ENCODE peak calls at places on chromosome 1, in ten cellular contexts. V, L, Q, G, B, Z, Y, X, P and J are unnamed samples.

GRCh38 chr1:74425669-74426068 is 86.7 kb downstream of the LRRC53 start:
- DNase-seq in V (no peak), L (no peak), Q (no peak), G (no peak), B (no peak), Z (no peak), Y (no peak), X (no peak), P (peak), J (no peak)

GRCh38 chr1:212583643-212584042 is 24.9 kb upstream of the ATF3 start:
- DNase-seq in V (no peak), L (no peak), Q (no peak), G (no peak), B (no peak), Z (no peak), Y (no peak), X (no peak), P (no peak), J (no peak)

GRCh38 chr1:214216031-214216430 is 64.9 kb upstream of the SMYD2 start:
- DNase-seq in V (no peak), L (no peak), Q (no peak), G (no peak), B (no peak), Z (no peak), Y (no peak), X (no peak), P (no peak), J (no peak)

GRCh38 chr1:117188268-117189108 is 22.2 kb downstream of the VTCN1 start:
- DNase-seq in V (no peak), L (no peak), Q (no peak), G (no peak), B (no peak), Z (no peak), Y (no peak), X (no peak), P (peak), J (no peak)

GRCh38 chr1:116986531-116987255 is 14.9 kb upstream of the CD101 start:
- DNase-seq in V (no peak), L (no peak), Q (no peak), G (no peak), B (no peak), Z (peak), Y (no peak), X (no peak), P (no peak), J (no peak)

GRCh38 chr1:176450526-176450925 is 12.4 kb upstream of the PAPPA2 start:
- DNase-seq in V (no peak), L (no peak), Q (no peak), G (no peak), B (no peak), Z (no peak), Y (no peak), X (no peak), P (no peak), J (no peak)

GRCh38 chr1:247681288-247681897 is 1.9 kb upstream of the OR13G1 start:
- DNase-seq in V (peak), L (no peak), Q (peak), G (no peak), B (peak), Z (peak), Y (peak), X (no peak), P (peak), J (no peak)

GRCh38 chr1:202034683-202035462 is 24.5 kb downstream of the ELF3 start:
- DNase-seq in V (peak), L (peak), Q (peak), G (peak), B (peak), Z (peak), Y (peak), X (peak), P (peak), J (peak)

GRCh38 chr1:180927348-180927747 is 14.7 kb downstream of the KIAA1614 start:
- DNase-seq in V (no peak), L (no peak), Q (no peak), G (no peak), B (no peak), Z (no peak), Y (no peak), X (peak), P (no peak), J (no peak)

GRCh38 chr1:18569811-18570545 is 60.7 kb upstream of the PAX7 start:
- DNase-seq in V (no peak), L (no peak), Q (peak), G (no peak), B (no peak), Z (peak), Y (no peak), X (no peak), P (no peak), J (no peak)

GRCh38 chr1:205346956-205347574 is 9.7 kb downstream of the KLHDC8A start:
- DNase-seq in V (no peak), L (no peak), Q (no peak), G (no peak), B (no peak), Z (no peak), Y (no peak), X (no peak), P (no peak), J (no peak)

GRCh38 chr1:52403566-52404115 is 582 bp downstream of the ORC1 start:
- DNase-seq in V (peak), L (no peak), Q (no peak), G (no peak), B (no peak), Z (no peak), Y (no peak), X (no peak), P (peak), J (no peak)

GRCh38 chr1:46187106-46187869 is 10.9 kb downstream of the POMGNT1 start:
- DNase-seq in V (peak), L (no peak), Q (peak), G (no peak), B (no peak), Z (no peak), Y (no peak), X (no peak), P (no peak), J (no peak)

GRCh38 chr1:242139437-242139836 is 140.5 kb upstream of the MAP1LC3C start:
- DNase-seq in V (no peak), L (no peak), Q (no peak), G (no peak), B (no peak), Z (no peak), Y (no peak), X (no peak), P (no peak), J (no peak)

GRCh38 chr1:172343246-172344099 is 77.0 kb upstream of the C1orf105 start:
- DNase-seq in V (no peak), L (no peak), Q (no peak), G (no peak), B (no peak), Z (no peak), Y (no peak), X (no peak), P (peak), J (no peak)

GRCh38 chr1:244100691-244101453 is 49.8 kb downstream of the ZBTB18 start:
- DNase-seq in V (no peak), L (no peak), Q (no peak), G (no peak), B (no peak), Z (no peak), Y (no peak), X (no peak), P (peak), J (no peak)

GRCh38 chr1:226466301-226466700 is 58.4 kb upstream of the PARP1 start:
- DNase-seq in V (no peak), L (no peak), Q (no peak), G (no peak), B (no peak), Z (no peak), Y (no peak), X (no peak), P (no peak), J (no peak)

GRCh38 chr1:85847356-85847755 is 139.1 kb upstream of the ZNHIT6 start:
- DNase-seq in V (no peak), L (no peak), Q (no peak), G (no peak), B (no peak), Z (no peak), Y (no peak), X (no peak), P (no peak), J (no peak)

GRCh38 chr1:245683377-245683716 is 528.6 kb downstream of the KIF26B start:
- DNase-seq in V (no peak), L (no peak), Q (peak), G (no peak), B (no peak), Z (no peak), Y (no peak), X (no peak), P (no peak), J (no peak)

DNA sequence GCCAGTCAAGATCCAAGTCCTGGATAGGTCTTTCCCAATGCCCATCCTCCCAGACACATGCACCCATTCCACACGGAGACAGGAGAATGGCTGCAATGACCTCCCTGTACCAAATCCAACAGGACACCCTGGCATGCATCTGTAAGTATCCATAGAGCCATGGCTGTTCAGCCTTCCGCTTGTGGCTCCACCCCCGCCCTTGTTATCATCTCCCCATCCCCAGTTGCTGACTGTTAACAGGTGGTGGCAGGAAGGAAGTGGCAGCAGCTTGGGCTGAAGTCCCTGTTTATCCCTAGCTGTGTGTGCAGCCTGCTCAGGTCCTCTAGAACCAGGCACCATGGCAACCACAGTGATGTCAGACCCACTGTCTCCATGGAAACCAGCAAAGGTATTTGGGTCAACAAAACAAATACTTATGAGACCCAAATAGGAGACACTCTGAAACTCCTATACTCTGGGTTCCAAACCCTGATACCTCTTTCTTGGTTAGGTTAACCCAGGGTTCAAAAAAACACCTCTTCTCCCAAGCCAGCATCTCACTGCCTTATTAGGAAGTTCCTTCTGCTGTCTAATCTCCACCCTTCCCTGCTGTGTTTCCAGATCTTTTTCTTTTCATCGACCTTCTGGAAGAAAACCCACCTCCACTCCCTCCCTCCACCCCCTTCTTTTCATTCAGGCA is 721 bp downstream of the PBXIP1 start:
- DNase-seq in V (peak), L (no peak), Q (peak), G (no peak), B (no peak), Z (peak), Y (peak), X (peak), P (peak), J (no peak)
- TF ChIP-seq POLR2A in V (no peak), L (no peak), Q (no peak), G (peak), B (no peak), Z (no peak), Y (no peak), X (no peak), P (no peak), J (no peak)

GRCh38 chr1:942411-942821 is 16.6 kb downstream of the NOC2L start:
- DNase-seq in V (no peak), L (no peak), Q (no peak), G (no peak), B (no peak), Z (no peak), Y (no peak), X (no peak), P (no peak), J (no peak)
- H3K4me3 ChIP-seq in V (peak), L (no peak), Q (peak), G (peak), B (peak), Z (no peak), Y (no peak), X (peak), P (peak), J (no peak)

GRCh38 chr1:40984066-40984465 is 4.6 kb downstream of the CTPS1 start:
- DNase-seq in V (no peak), L (no peak), Q (no peak), G (no peak), B (no peak), Z (no peak), Y (no peak), X (no peak), P (no peak), J (no peak)
- TF ChIP-seq CTCF in V (no peak), L (no peak), Q (no peak), G (no peak), B (no peak), Z (no peak), Y (no peak), X (no peak), P (no peak), J (no peak)

GRCh38 chr1:198683449-198683848 is 44.6 kb downstream of the PTPRC start:
- DNase-seq in V (no peak), L (no peak), Q (no peak), G (no peak), B (no peak), Z (no peak), Y (no peak), X (no peak), P (no peak), J (no peak)

GRCh38 chr1:198679535-198680173 is 40.8 kb downstream of the PTPRC start:
- DNase-seq in V (peak), L (no peak), Q (no peak), G (no peak), B (no peak), Z (no peak), Y (no peak), X (no peak), P (no peak), J (no peak)

GRCh38 chr1:198680174-198680871 is 41.5 kb downstream of the PTPRC start:
- DNase-seq in V (no peak), L (no peak), Q (no peak), G (no peak), B (no peak), Z (no peak), Y (no peak), X (no peak), P (no peak), J (no peak)

GRCh38 chr1:198681247-198681646 is 42.4 kb downstream of the PTPRC start:
- DNase-seq in V (no peak), L (no peak), Q (no peak), G (no peak), B (no peak), Z (no peak), Y (no peak), X (no peak), P (peak), J (no peak)

DNA sequence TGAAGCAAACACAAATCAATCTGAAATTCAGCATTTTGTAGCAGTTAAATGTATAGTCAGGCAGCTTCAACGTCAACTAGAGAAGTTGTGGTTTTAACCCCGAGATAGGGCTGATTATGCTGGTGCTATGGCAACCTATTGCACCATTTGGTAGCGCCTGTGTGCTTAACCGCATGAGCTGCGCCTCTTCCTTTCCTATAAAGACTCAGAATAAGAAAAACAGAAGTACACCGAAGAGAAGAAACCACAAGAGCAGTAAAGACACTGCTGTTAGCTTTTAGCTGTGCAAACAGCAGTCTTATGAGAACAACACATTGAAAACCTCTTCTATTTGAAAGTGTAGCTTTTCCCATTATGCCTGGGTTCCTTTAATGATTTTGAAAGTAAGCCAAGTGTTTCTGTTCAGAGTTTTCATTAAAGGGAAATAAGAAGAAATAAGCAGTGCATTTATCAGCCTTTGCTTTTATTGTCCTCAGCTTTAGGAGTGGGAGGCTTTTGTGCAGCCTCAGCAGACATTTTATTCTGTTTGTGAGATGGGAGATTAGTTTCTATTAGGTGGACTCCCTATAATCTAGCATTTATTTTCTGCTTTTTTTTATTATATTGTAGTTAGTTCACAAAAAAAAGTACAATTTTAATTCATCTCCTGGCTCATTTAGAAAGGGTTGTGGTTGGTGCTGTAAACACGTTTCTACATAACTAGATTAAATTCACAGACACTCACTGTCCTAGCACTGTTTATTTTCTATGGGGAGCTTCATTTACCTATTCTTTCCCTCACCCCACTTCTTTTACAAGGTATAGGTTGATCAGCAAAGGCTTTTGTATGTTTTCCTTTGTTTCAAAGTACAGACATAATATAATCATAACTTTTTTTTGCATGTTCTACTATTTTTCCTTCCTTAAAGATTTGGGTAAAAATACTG is 43.3 kb downstream of the PTPRC start:
- DNase-seq in V (peak), L (no peak), Q (peak), G (no peak), B (peak), Z (peak), Y (peak), X (peak), P (peak), J (no peak)
- TF ChIP-seq POLR2A in V (peak), L (no peak), Q (no peak), G (no peak), B (no peak), Z (peak), Y (no peak), X (no peak), P (peak), J (no peak)

GRCh38 chr1:160128636-160129035 is 13.1 kb downstream of the ATP1A2 start:
- DNase-seq in V (no peak), L (no peak), Q (no peak), G (no peak), B (no peak), Z (no peak), Y (no peak), X (no peak), P (no peak), J (no peak)
- H3K4me3 ChIP-seq in V (no peak), L (no peak), Q (no peak), G (no peak), B (no peak), Z (no peak), Y (no peak), X (no peak), P (no peak), J (no peak)